ENCODE peak calls at places on chromosomes 4 and X, in eight cellular contexts. G is NCI-H1105, J is NCI-H510A treated with DMSO at 0.1 percent for 48 hours, T is KG1, H is sciatic nerve, R is T-helper 2 cell, M is GM23248, Q is NCI-H2029 treated with DMSO at 0.1 percent for 48 hours. U is an unnamed sample.

GRCh38 chrX:155148724-155149537 is 67.3 kb upstream of the VBP1 start:
- DNase-seq in R (no peak), M (peak), T (no peak), G (no peak), J (no peak), H (no peak), Q (peak), U (no peak)

GRCh38 chr4:105281016-105281415 is 134.3 kb downstream of the TET2 start:
- DNase-seq in R (no peak), T (no peak), H (no peak), J (no peak), Q (no peak), G (no peak), M (no peak), U (no peak)

GRCh38 chr4:89509708-89510269 is 202.2 kb upstream of the GPRIN3 start:
- DNase-seq in H (no peak), J (no peak), M (peak), Q (no peak), G (no peak), T (no peak), R (peak), U (no peak)

GRCh38 chrX:6149231-6149870 is 79.3 kb downstream of the NLGN4X start:
- DNase-seq in R (no peak), T (no peak), J (no peak), G (peak), Q (no peak), H (no peak), M (no peak), U (no peak)

GRCh38 chr4:121448231-121448630 is 67.4 kb upstream of the QRFPR start:
- DNase-seq in J (no peak), H (no peak), M (no peak), R (no peak), T (no peak), Q (no peak), G (no peak), U (no peak)

GRCh38 chr4:182126096-182126495 is 117.1 kb upstream of the TENM3 start:
- DNase-seq in T (no peak), G (no peak), M (no peak), R (no peak), J (no peak), Q (no peak), H (no peak), U (no peak)

GRCh38 chr4:128358231-128358902 is 70.8 kb upstream of the PGRMC2 start:
- DNase-seq in J (no peak), M (peak), R (no peak), G (no peak), H (no peak), Q (no peak), T (no peak), U (no peak)

GRCh38 chr4:14831447-14831846 is 170.8 kb upstream of the CPEB2 start:
- DNase-seq in Q (no peak), G (no peak), J (peak), R (no peak), T (no peak), M (no peak), H (no peak), U (no peak)

U was measured in GF-D8.